ENCODE peak calls at places on chromosomes 11 and 22, in four cellular contexts. F, H, Y and X are unnamed samples.

GRCh38 chr11:74418509-74418895 is 20.3 kb upstream of the PGM2L1 start:
- DNase-seq in F (no peak), H (peak), Y (no peak), X (no peak)

GRCh38 chr11:119154178-119154577 is 5.3 kb downstream of the ABCG4 start:
- DNase-seq in F (no peak), H (no peak), Y (no peak), X (no peak)

GRCh38 chr11:35011389-35011788 is 95.0 kb downstream of the PDHX start:
- DNase-seq in F (no peak), H (no peak), Y (no peak), X (no peak)

GRCh38 chr11:31421840-31422239 is 52.2 kb downstream of the DNAJC24 start:
- DNase-seq in F (no peak), H (peak), Y (peak), X (no peak)

GRCh38 chr22:30313527-30314385 is 13.0 kb downstream of the TBC1D10A start:
- DNase-seq in F (no peak), H (no peak), Y (no peak), X (no peak)

GRCh38 chr11:81839016-81839415 is 894.6 kb downstream of the FAM181B start:
- DNase-seq in F (no peak), H (no peak), Y (peak), X (no peak)

GRCh38 chr11:16000065-16000464 is 356.3 kb downstream of the SOX6 start:
- DNase-seq in F (no peak), H (no peak), Y (no peak), X (no peak)

GRCh38 chr11:11622772-11623531 is 1.1 kb upstream of the GALNT18 start:
- DNase-seq in F (no peak), H (peak), Y (no peak), X (no peak)

GRCh38 chr11:35418282-35418846 is 994 bp downstream of the SLC1A2 start:
- DNase-seq in F (no peak), H (no peak), Y (peak), X (no peak)

GRCh38 chr11:125402436-125402835 is 93.6 kb downstream of the FEZ1 start:
- DNase-seq in F (no peak), H (no peak), Y (no peak), X (no peak)

GRCh38 chr11:17504330-17505107 is 27.9 kb upstream of the ABCC8 start:
- DNase-seq in F (peak), H (peak), Y (peak), X (no peak)

GRCh38 chr11:1842149-1843097 is 3.6 kb downstream of the TNNI2 start:
- DNase-seq in F (no peak), H (peak), Y (no peak), X (no peak)

GRCh38 chr11:125163431-125164011 is 1.0 kb upstream of the PKNOX2 start:
- DNase-seq in F (no peak), H (no peak), Y (peak), X (no peak)

GRCh38 chr11:132457445-132457844 is 1074.9 kb downstream of the OPCML start:
- DNase-seq in F (no peak), H (no peak), Y (no peak), X (no peak)

DNA sequence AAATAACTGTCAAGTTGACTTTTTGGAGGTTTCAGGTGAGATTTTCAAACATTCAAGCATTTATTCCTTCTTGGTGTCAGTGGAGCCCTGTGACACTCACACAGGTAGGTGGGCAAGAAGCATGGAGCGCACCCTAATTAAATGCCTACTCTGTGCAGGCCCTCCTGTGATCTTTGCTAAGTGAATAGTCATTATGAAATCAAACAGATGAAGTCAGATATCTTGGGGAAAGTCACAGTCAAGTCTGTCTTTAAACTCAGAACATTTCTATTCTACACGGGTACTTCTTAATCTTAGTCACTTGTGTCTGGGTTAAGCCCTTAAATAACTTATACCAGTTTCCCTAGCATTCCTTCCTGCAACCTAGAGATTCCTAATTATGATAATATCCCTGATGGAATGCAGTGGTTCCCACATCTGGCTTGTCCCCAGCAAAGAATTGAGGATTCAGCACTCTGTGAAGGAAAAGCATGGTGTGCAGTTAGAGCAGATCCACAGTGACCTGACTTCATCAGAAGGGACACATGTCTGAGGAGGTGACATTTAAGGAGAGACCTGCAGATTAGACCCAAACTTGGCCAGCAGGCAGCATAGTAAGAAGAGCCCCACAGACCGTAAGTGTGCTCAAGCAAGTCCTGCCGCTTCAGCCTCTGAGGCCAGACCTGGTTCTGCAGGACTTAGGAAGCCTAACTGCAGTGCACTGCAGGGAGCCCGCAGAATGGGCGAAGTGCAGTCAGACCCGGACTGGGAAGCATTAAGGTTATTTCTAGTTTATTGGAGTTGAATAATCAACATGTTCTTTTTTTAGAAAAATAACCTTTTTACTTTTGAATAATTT is 85.3 kb upstream of the GAL start:
- DNase-seq in F (no peak), H (no peak), Y (no peak), X (no peak)
- TF ChIP-seq JUNB in F (no peak), H (no peak), Y (no peak), X (no peak)

DNA sequence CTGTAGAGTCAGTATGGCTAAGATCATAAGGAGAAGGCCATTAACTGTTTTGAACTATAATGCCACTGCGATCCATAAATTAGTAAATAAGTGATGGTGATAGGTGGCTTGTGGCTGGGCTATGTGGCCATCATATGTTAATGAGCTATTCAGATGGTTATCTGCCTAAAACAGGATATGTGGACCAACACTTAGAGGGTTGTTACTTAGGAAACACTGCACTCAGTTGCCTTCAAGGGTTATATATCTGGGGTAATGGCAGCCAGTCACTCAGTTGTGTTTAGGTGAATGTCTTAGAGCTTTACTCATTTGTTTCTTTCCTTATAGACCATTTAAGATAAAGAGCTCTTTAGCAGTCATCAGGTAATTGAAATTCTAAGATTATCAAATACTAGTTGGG is 66.0 kb downstream of the PPP2R1B start:
- DNase-seq in F (no peak), H (no peak), Y (no peak), X (no peak)
- H2AFZ ChIP-seq in F (no peak), H (no peak), Y (no peak), X (no peak)

GRCh38 chr22:32788884-32789624 is 12.5 kb upstream of the TIMP3 start:
- DNase-seq in F (no peak), H (peak), Y (no peak), X (no peak)
- TF ChIP-seq JUNB in F (no peak), H (no peak), Y (no peak), X (no peak)

GRCh38 chr11:92269021-92269420 is 44.4 kb downstream of the FAT3 start:
- DNase-seq in F (no peak), H (peak), Y (peak), X (no peak)
- H2AFZ ChIP-seq in F (no peak), H (no peak), Y (no peak), X (no peak)

GRCh38 chr11:40867991-40868685 is 591.3 kb downstream of the LRRC4C start:
- DNase-seq in F (no peak), H (no peak), Y (no peak), X (no peak)
- TF ChIP-seq JUNB in F (no peak), H (no peak), Y (no peak), X (no peak)

GRCh38 chr11:105447936-105448702 is 161.8 kb upstream of the GRIA4 start:
- DNase-seq in F (no peak), H (no peak), Y (no peak), X (no peak)

GRCh38 chr11:105443623-105444022 is 166.2 kb upstream of the GRIA4 start:
- DNase-seq in F (no peak), H (no peak), Y (no peak), X (no peak)

GRCh38 chr11:105448703-105449079 is 161.2 kb upstream of the GRIA4 start:
- DNase-seq in F (no peak), H (no peak), Y (no peak), X (no peak)

GRCh38 chr11:105449100-105449734 is 160.7 kb upstream of the GRIA4 start:
- DNase-seq in F (no peak), H (no peak), Y (peak), X (no peak)
- H2AFZ ChIP-seq in F (no peak), H (no peak), Y (no peak), X (no peak)